ENCODE peak calls at places on chromosome 22, in eight cellular contexts. L is CD4-positive, CD25-positive, alpha-beta regulatory T cell; Y is SK-N-SH; W is gastrocnemius medialis; V is ovary; U is cardiac muscle cell; T is RWPE2; B is heart right ventricle. Z is an unnamed sample.

GRCh38 chr22:18990355-18991137 is 54.5 kb upstream of the PRODH start:
- DNase-seq in L (no peak), Y (no peak), W (no peak), V (no peak), U (no peak), T (no peak), B (no peak), Z (no peak)

GRCh38 chr22:48245119-48245485 is 1482.7 kb downstream of the TBC1D22A start:
- DNase-seq in L (no peak), Y (no peak), W (no peak), V (no peak), U (no peak), T (no peak), B (no peak), Z (no peak)

GRCh38 chr22:36236338-36237319 is 2.7 kb downstream of the APOL2 start:
- DNase-seq in L (no peak), Y (no peak), W (no peak), V (no peak), U (no peak), T (no peak), B (no peak), Z (no peak)

GRCh38 chr22:36212896-36213295 is 11.3 kb upstream of the APOL4 start:
- DNase-seq in L (no peak), Y (no peak), W (no peak), V (no peak), U (no peak), T (no peak), B (no peak), Z (no peak)

GRCh38 chr22:23067023-23067650 is 3.2 kb upstream of the GNAZ start:
- DNase-seq in L (no peak), Y (no peak), W (no peak), V (peak; percentile 8), U (no peak), T (peak; percentile 41), B (peak; percentile 2), Z (no peak)

GRCh38 chr22:44746836-44747519 is 5.4 kb upstream of the ARHGAP8 start:
- DNase-seq in L (no peak), Y (no peak), W (no peak), V (no peak), U (no peak), T (no peak), B (no peak), Z (no peak)

GRCh38 chr22:19523240-19524169 is 705 bp downstream of the CLDN5 start:
- DNase-seq in L (no peak), Y (peak; percentile 65), W (no peak), V (no peak), U (peak; percentile 52), T (no peak), B (no peak), Z (no peak)

GRCh38 chr22:41028841-41029240 is 63.6 kb upstream of the EP300 start:
- DNase-seq in L (no peak), Y (no peak), W (no peak), V (no peak), U (no peak), T (no peak), B (no peak), Z (no peak)

GRCh38 chr22:50620861-50621490 is 7.0 kb downstream of the ARSA start:
- DNase-seq in L (peak; percentile 66), Y (no peak), W (no peak), V (no peak), U (no peak), T (no peak), B (no peak), Z (no peak)

GRCh38 chr22:35564975-35565867 is 24.6 kb downstream of the RASD2 start:
- DNase-seq in L (no peak), Y (no peak), W (no peak), V (no peak), U (no peak), T (no peak), B (no peak), Z (no peak)

GRCh38 chr22:40603088-40603605 is 33.4 kb downstream of the MRTFA start:
- DNase-seq in L (no peak), Y (no peak), W (no peak), V (no peak), U (no peak), T (no peak), B (no peak), Z (no peak)

GRCh38 chr22:24271406-24271760 is 752 bp downstream of the SPECC1L start:
- DNase-seq in L (no peak), Y (no peak), W (no peak), V (peak; percentile 36), U (no peak), T (no peak), B (no peak), Z (no peak)

GRCh38 chr22:25750569-25751173 is 8.7 kb downstream of the MYO18B start:
- DNase-seq in L (no peak), Y (no peak), W (peak; percentile 83), V (no peak), U (no peak), T (no peak), B (no peak), Z (no peak)

GRCh38 chr22:28799834-28800307 is 498 bp downstream of the XBP1 start:
- DNase-seq in L (no peak), Y (peak; percentile 84), W (peak; percentile 59), V (peak; percentile 67), U (peak; percentile 73), T (no peak), B (peak; percentile 71), Z (peak; percentile 14)

GRCh38 chr22:40452730-40453487 is 82.5 kb downstream of the SGSM3 start:
- DNase-seq in L (no peak), Y (no peak), W (no peak), V (no peak), U (peak; percentile 9), T (no peak), B (no peak), Z (no peak)

GRCh38 chr22:49072996-49073645 is 754.6 kb downstream of the BRD1 start:
- DNase-seq in L (no peak), Y (no peak), W (no peak), V (no peak), U (no peak), T (no peak), B (no peak), Z (no peak)

GRCh38 chr22:46775364-46775758 is 12.9 kb downstream of the TBC1D22A start:
- DNase-seq in L (no peak), Y (no peak), W (no peak), V (no peak), U (no peak), T (no peak), B (no peak), Z (no peak)

GRCh38 chr22:40922484-40923303 is 28.5 kb upstream of the RBX1 start:
- DNase-seq in L (no peak), Y (peak; percentile 25), W (no peak), V (no peak), U (peak; percentile 71), T (no peak), B (peak; percentile 32), Z (no peak)

GRCh38 chr22:48096846-48097665 is 1334.6 kb downstream of the TBC1D22A start:
- DNase-seq in L (no peak), Y (no peak), W (no peak), V (no peak), U (no peak), T (no peak), B (no peak), Z (no peak)

GRCh38 chr22:48391820-48392219 is 1435.9 kb downstream of the BRD1 start:
- DNase-seq in L (no peak), Y (no peak), W (no peak), V (no peak), U (no peak), T (no peak), B (no peak), Z (no peak)

GRCh38 chr22:19042285-19043110 is 79.7 kb downstream of the DGCR2 start:
- DNase-seq in L (no peak), Y (no peak), W (peak; percentile 9), V (no peak), U (no peak), T (no peak), B (no peak), Z (no peak)

GRCh38 chr22:40705918-40706682 is 26.8 kb downstream of the MCHR1 start:
- DNase-seq in L (no peak), Y (no peak), W (no peak), V (no peak), U (no peak), T (no peak), B (no peak), Z (no peak)

GRCh38 chr22:50260801-50261614 is 475 bp downstream of the MAPK12 start:
- DNase-seq in L (no peak), Y (peak; percentile 84), W (peak; percentile 46), V (no peak), U (peak; percentile 75), T (no peak), B (no peak), Z (no peak)

GRCh38 chr22:33757041-33757440 is 163.2 kb downstream of the LARGE1 start:
- DNase-seq in L (no peak), Y (no peak), W (no peak), V (no peak), U (no peak), T (no peak), B (no peak), Z (no peak)

GRCh38 chr22:33758961-33759360 is 161.3 kb downstream of the LARGE1 start:
- DNase-seq in L (no peak), Y (no peak), W (no peak), V (no peak), U (no peak), T (no peak), B (no peak), Z (no peak)

GRCh38 chr22:33756508-33756949 is 163.7 kb downstream of the LARGE1 start:
- DNase-seq in L (no peak), Y (peak; percentile 14), W (no peak), V (no peak), U (peak; percentile 21), T (no peak), B (peak; percentile 18), Z (no peak)

GRCh38 chr22:33757443-33758124 is 162.7 kb downstream of the LARGE1 start:
- DNase-seq in L (no peak), Y (no peak), W (peak; percentile 47), V (peak; percentile 15), U (no peak), T (no peak), B (no peak), Z (no peak)

GRCh38 chr22:33758125-33758483 is 162.2 kb downstream of the LARGE1 start:
- DNase-seq in L (no peak), Y (no peak), W (no peak), V (no peak), U (no peak), T (no peak), B (no peak), Z (no peak)
- H3K27ac ChIP-seq in L (no peak overlapping the region), Y (no peak overlapping the region), W (no peak overlapping the region), V (no peak overlapping the region), U (no peak overlapping the region), T (no peak overlapping the region), B (no peak overlapping the region), Z (no peak overlapping the region)

GRCh38 chr22:17198188-17199130 is 20.8 kb downstream of the ADA2 start:
- DNase-seq in L (no peak), Y (no peak), W (no peak), V (no peak), U (peak; percentile 60), T (no peak), B (peak; percentile 86), Z (no peak)
- H3K4me1 ChIP-seq in L (no peaks in the 10 kb centered on the region), Y (no peaks in the 10 kb centered on the region), W (no peaks in the 10 kb centered on the region), V (no peaks in the 10 kb centered on the region), U (peaks cover 4% of the 10 kb centered on the region), T (no peaks in the 10 kb centered on the region), B (peaks cover 19% of the 10 kb centered on the region), Z (no peaks in the 10 kb centered on the region)

GRCh38 chr22:42326301-42326700 is 55.8 kb upstream of the TCF20 start:
- DNase-seq in L (no peak), Y (no peak), W (no peak), V (no peak), U (no peak), T (no peak), B (no peak), Z (no peak)
- H3K4me3 ChIP-seq in L (no peak overlapping the region), Y (no peak overlapping the region), W (no peak overlapping the region), V (no peak overlapping the region), U (no peak overlapping the region), T (no peak overlapping the region), B (no peak overlapping the region), Z (no peak overlapping the region)

GRCh38 chr22:37503850-37504249 is 15.4 kb downstream of the CARD10 start:
- DNase-seq in L (no peak), Y (no peak), W (no peak), V (no peak), U (no peak), T (no peak), B (no peak), Z (no peak)
- H3K27ac ChIP-seq in L (no peak overlapping the region), Y (no peak overlapping the region), W (peak overlapping the region; percentile 35), V (no peak overlapping the region), U (no peak overlapping the region), T (peak overlapping the region; percentile 77), B (peak overlapping the region; percentile 84), Z (no peak overlapping the region)